ENCODE peak calls at places on chromosomes 11 and 22, in nine cellular contexts. One of them, this sample, is unnamed.

GRCh38 chr11:101759771-101760450 is 154.9 kb upstream of the CEP126 start:
- DNase-seq in psoas muscle: no peak
- DNase-seq in brain microvascular endothelial cell: no peak
- DNase-seq in M059J: peak
- DNase-seq in stomach: no peak
- DNase-seq in epithelial cell of esophagus: peak
- DNase-seq in stimulated activated naive CD4-positive, alpha-beta T cell: no peak
- DNase-seq in progenitor cell of endocrine pancreas: no peak
- DNase-seq in stimulated activated CD4-positive, alpha-beta T cell treated with anti-CD3 and anti-CD28 coated beads, Interleukin-2, amount 100 ng/mL, for 48 hours: no peak
- DNase-seq in this sample: no peak

GRCh38 chr11:17266781-17267180 is 9.8 kb upstream of the NUCB2 start:
- DNase-seq in psoas muscle: no peak
- DNase-seq in brain microvascular endothelial cell: no peak
- DNase-seq in M059J: no peak
- DNase-seq in stomach: no peak
- DNase-seq in epithelial cell of esophagus: no peak
- DNase-seq in stimulated activated naive CD4-positive, alpha-beta T cell: no peak
- DNase-seq in progenitor cell of endocrine pancreas: no peak
- DNase-seq in stimulated activated CD4-positive, alpha-beta T cell treated with anti-CD3 and anti-CD28 coated beads, Interleukin-2, amount 100 ng/mL, for 48 hours: no peak
- DNase-seq in this sample: no peak

GRCh38 chr11:117621226-117621625 is 175.8 kb downstream of the DSCAML1 start:
- DNase-seq in psoas muscle: no peak
- DNase-seq in brain microvascular endothelial cell: peak
- DNase-seq in M059J: no peak
- DNase-seq in stomach: no peak
- DNase-seq in epithelial cell of esophagus: peak
- DNase-seq in stimulated activated naive CD4-positive, alpha-beta T cell: no peak
- DNase-seq in progenitor cell of endocrine pancreas: no peak
- DNase-seq in stimulated activated CD4-positive, alpha-beta T cell treated with anti-CD3 and anti-CD28 coated beads, Interleukin-2, amount 100 ng/mL, for 48 hours: peak
- DNase-seq in this sample: no peak

GRCh38 chr11:102780491-102780918 is at the start of gene MMP10:
- DNase-seq in psoas muscle: no peak
- DNase-seq in brain microvascular endothelial cell: peak
- DNase-seq in M059J: peak
- DNase-seq in stomach: no peak
- DNase-seq in epithelial cell of esophagus: peak
- DNase-seq in stimulated activated naive CD4-positive, alpha-beta T cell: no peak
- DNase-seq in progenitor cell of endocrine pancreas: no peak
- DNase-seq in stimulated activated CD4-positive, alpha-beta T cell treated with anti-CD3 and anti-CD28 coated beads, Interleukin-2, amount 100 ng/mL, for 48 hours: no peak
- DNase-seq in this sample: peak

GRCh38 chr22:37549704-37550059 is 10.6 kb upstream of the CDC42EP1 start:
- DNase-seq in psoas muscle: no peak
- DNase-seq in brain microvascular endothelial cell: no peak
- DNase-seq in M059J: peak
- DNase-seq in stomach: peak
- DNase-seq in epithelial cell of esophagus: no peak
- DNase-seq in stimulated activated naive CD4-positive, alpha-beta T cell: no peak
- DNase-seq in progenitor cell of endocrine pancreas: no peak
- DNase-seq in stimulated activated CD4-positive, alpha-beta T cell treated with anti-CD3 and anti-CD28 coated beads, Interleukin-2, amount 100 ng/mL, for 48 hours: no peak
- DNase-seq in this sample: no peak

GRCh38 chr11:129705341-129705740 is 110.3 kb upstream of the TMEM45B start:
- DNase-seq in psoas muscle: no peak
- DNase-seq in brain microvascular endothelial cell: no peak
- DNase-seq in M059J: no peak
- DNase-seq in stomach: peak
- DNase-seq in epithelial cell of esophagus: peak
- DNase-seq in stimulated activated naive CD4-positive, alpha-beta T cell: no peak
- DNase-seq in progenitor cell of endocrine pancreas: no peak
- DNase-seq in stimulated activated CD4-positive, alpha-beta T cell treated with anti-CD3 and anti-CD28 coated beads, Interleukin-2, amount 100 ng/mL, for 48 hours: no peak
- DNase-seq in this sample: no peak

GRCh38 chr11:72720047-72720446 is 32.2 kb downstream of the ARAP1 start:
- DNase-seq in psoas muscle: peak
- DNase-seq in brain microvascular endothelial cell: no peak
- DNase-seq in M059J: no peak
- DNase-seq in stomach: no peak
- DNase-seq in epithelial cell of esophagus: no peak
- DNase-seq in stimulated activated naive CD4-positive, alpha-beta T cell: no peak
- DNase-seq in progenitor cell of endocrine pancreas: no peak
- DNase-seq in stimulated activated CD4-positive, alpha-beta T cell treated with anti-CD3 and anti-CD28 coated beads, Interleukin-2, amount 100 ng/mL, for 48 hours: no peak
- DNase-seq in this sample: no peak

GRCh38 chr11:133943950-133944698 is 12.6 kb downstream of the IGSF9B start:
- DNase-seq in psoas muscle: peak
- DNase-seq in brain microvascular endothelial cell: no peak
- DNase-seq in M059J: no peak
- DNase-seq in stomach: no peak
- DNase-seq in epithelial cell of esophagus: no peak
- DNase-seq in stimulated activated naive CD4-positive, alpha-beta T cell: no peak
- DNase-seq in progenitor cell of endocrine pancreas: no peak
- DNase-seq in stimulated activated CD4-positive, alpha-beta T cell treated with anti-CD3 and anti-CD28 coated beads, Interleukin-2, amount 100 ng/mL, for 48 hours: no peak
- DNase-seq in this sample: no peak

GRCh38 chr22:38724926-38725571 is 19.3 kb downstream of the GTPBP1 start:
- DNase-seq in psoas muscle: peak
- DNase-seq in brain microvascular endothelial cell: peak
- DNase-seq in M059J: peak
- DNase-seq in stomach: no peak
- DNase-seq in epithelial cell of esophagus: peak
- DNase-seq in stimulated activated naive CD4-positive, alpha-beta T cell: peak
- DNase-seq in progenitor cell of endocrine pancreas: no peak
- DNase-seq in stimulated activated CD4-positive, alpha-beta T cell treated with anti-CD3 and anti-CD28 coated beads, Interleukin-2, amount 100 ng/mL, for 48 hours: no peak
- DNase-seq in this sample: no peak

This sample was measured in DMS153.